ENCODE peak calls at places on chromosomes 7 and 10, in nine cellular contexts. H, K, W, I, C, S, P, Z and O are unnamed samples.

GRCh38 chr10:114458955-114459354 is 54.7 kb upstream of the AFAP1L2 start:
- DNase-seq in H (peak; percentile 8), K (peak; percentile 68), W (peak; percentile 51), I (peak; percentile 39), C (no peak), S (no peak), P (peak; percentile 65), Z (peak; percentile 68), O (peak; percentile 8)

GRCh38 chr10:3951993-3952392 is 167.0 kb upstream of the KLF6 start:
- DNase-seq in H (no peak), K (no peak), W (no peak), I (no peak), C (no peak), S (no peak), P (no peak), Z (peak; percentile 39), O (no peak)

GRCh38 chr7:120856621-120857352 is 1.2 kb downstream of the TSPAN12 start:
- DNase-seq in H (peak; percentile 24), K (peak; percentile 66), W (peak; percentile 49), I (no peak), C (no peak), S (peak; percentile 72), P (peak; percentile 48), Z (peak; percentile 37), O (peak; percentile 18)

GRCh38 chr7:39515556-39516228 is 50.5 kb upstream of the YAE1 start:
- DNase-seq in H (no peak), K (no peak), W (no peak), I (no peak), C (no peak), S (no peak), P (no peak), Z (no peak), O (no peak)

GRCh38 chr7:86950360-86950759 is 109.1 kb downstream of the ELAPOR2 start:
- DNase-seq in H (no peak), K (no peak), W (no peak), I (no peak), C (no peak), S (peak; percentile 8), P (peak; percentile 34), Z (no peak), O (no peak)

GRCh38 chr10:69810998-69811397 is 9.3 kb downstream of the COL13A1 start:
- DNase-seq in H (no peak), K (no peak), W (no peak), I (no peak), C (no peak), S (no peak), P (no peak), Z (no peak), O (no peak)

GRCh38 chr10:103493362-103493871 is at the start of gene NEURL1:
- DNase-seq in H (no peak), K (no peak), W (peak; percentile 33), I (no peak), C (no peak), S (peak; percentile 79), P (no peak), Z (no peak), O (no peak)

GRCh38 chr7:78510580-78511188 is 712.1 kb downstream of the PHTF2 start:
- DNase-seq in H (peak; percentile 27), K (no peak), W (peak; percentile 4), I (peak; percentile 41), C (no peak), S (no peak), P (no peak), Z (peak; percentile 55), O (peak; percentile 23)

GRCh38 chr7:150398108-150398964 is 19.2 kb downstream of the ZNF775 start:
- DNase-seq in H (no peak), K (peak; percentile 60), W (no peak), I (no peak), C (no peak), S (no peak), P (no peak), Z (no peak), O (no peak)

GRCh38 chr7:106050002-106050742 is 61.9 kb downstream of the SYPL1 start:
- DNase-seq in H (peak; percentile 6), K (peak; percentile 79), W (no peak), I (no peak), C (no peak), S (no peak), P (no peak), Z (no peak), O (peak; percentile 79)

GRCh38 chr10:23344251-23344841 is at the start of gene C10orf67:
- DNase-seq in H (peak; percentile 39), K (no peak), W (peak; percentile 35), I (peak; percentile 17), C (peak; percentile 37), S (peak; percentile 79), P (peak; percentile 59), Z (no peak), O (no peak)

GRCh38 chr10:104351067-104351681 is 2.5 kb upstream of the CFAP58 start:
- DNase-seq in H (no peak), K (no peak), W (no peak), I (no peak), C (no peak), S (no peak), P (no peak), Z (no peak), O (no peak)

DNA sequence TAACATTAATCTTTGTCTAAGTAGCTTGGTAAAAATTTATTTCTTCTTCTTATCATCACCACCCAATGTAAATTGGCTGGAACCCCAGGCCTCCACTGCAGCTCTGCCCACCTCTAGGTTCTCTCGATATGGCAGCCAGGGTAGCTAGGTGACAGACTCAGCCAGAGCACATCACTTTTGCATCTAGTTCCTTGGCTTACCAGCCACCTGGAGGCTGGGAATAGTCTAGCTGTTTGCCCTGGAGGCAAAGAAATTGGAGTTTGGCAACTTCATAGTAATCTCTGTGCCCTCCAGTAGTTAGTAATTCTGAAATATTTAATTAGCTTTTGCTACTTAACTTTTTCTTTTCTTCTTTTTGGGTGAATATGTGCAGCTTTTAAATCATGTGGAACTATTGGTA is 9.4 kb downstream of the IFRD1 start:
- DNase-seq in H (no peak), K (no peak), W (no peak), I (no peak), C (no peak), S (no peak), P (no peak), Z (no peak), O (no peak)
- H3K36me3 ChIP-seq in H (peaks cover 69% of the 10 kb centered on the region), K (peaks cover 90% of the 10 kb centered on the region), W (no peaks in the 10 kb centered on the region), I (peaks cover 88% of the 10 kb centered on the region), C (peaks cover 79% of the 10 kb centered on the region), S (peaks cover 12% of the 10 kb centered on the region), P (peaks cover 90% of the 10 kb centered on the region), Z (peaks cover 35% of the 10 kb centered on the region), O (peaks cover 16% of the 10 kb centered on the region)

GRCh38 chr10:21401196-21401595 is 124.3 kb downstream of the SKIDA1 start:
- DNase-seq in H (peak; percentile 9), K (no peak), W (no peak), I (no peak), C (no peak), S (no peak), P (no peak), Z (no peak), O (no peak)

GRCh38 chr10:21403256-21404015 is 122.0 kb downstream of the SKIDA1 start:
- DNase-seq in H (no peak), K (no peak), W (no peak), I (no peak), C (no peak), S (no peak), P (no peak), Z (no peak), O (no peak)

GRCh38 chr10:21405981-21406380 is 119.5 kb downstream of the SKIDA1 start:
- DNase-seq in H (no peak), K (no peak), W (no peak), I (no peak), C (no peak), S (no peak), P (no peak), Z (no peak), O (no peak)

GRCh38 chr10:21402606-21403083 is 122.8 kb downstream of the SKIDA1 start:
- DNase-seq in H (peak; percentile 41), K (no peak), W (no peak), I (no peak), C (no peak), S (no peak), P (no peak), Z (no peak), O (no peak)

DNA sequence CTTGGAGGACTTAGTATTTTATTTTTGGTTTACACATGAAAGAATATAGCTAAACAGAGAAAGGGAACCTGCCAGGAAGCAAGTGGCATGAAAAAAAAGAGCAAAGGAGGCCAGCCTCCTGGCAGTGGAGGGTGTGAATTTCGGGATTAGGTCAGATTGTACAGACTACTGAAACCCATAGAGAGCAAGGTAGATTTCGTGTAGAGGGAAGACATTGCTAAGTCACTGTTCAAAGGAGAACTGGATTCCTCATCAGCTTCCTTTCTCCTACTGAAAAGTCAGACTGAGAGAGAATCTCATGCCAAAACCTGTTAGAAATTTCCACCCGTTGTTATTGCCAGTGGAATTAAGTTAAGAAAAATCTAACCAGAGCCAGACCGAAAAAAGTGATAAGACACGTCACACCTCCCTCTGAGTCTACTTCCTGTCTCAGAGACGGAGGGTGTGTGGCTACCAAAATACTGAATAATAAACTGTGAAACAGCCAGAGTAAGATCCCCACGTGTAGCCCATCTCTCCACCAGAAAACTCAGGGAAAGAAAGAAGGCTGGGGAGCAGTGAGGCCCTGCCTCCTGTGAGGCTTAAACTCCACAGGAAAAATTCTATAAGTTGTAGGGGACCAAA is 118.8 kb downstream of the SKIDA1 start:
- DNase-seq in H (peak; percentile 70), K (no peak), W (no peak), I (no peak), C (no peak), S (no peak), P (no peak), Z (no peak), O (no peak)
- H3K36me3 ChIP-seq in H (no peaks in the 10 kb centered on the region), K (no peaks in the 10 kb centered on the region), W (no peaks in the 10 kb centered on the region), I (no peaks in the 10 kb centered on the region), C (no peaks in the 10 kb centered on the region), S (no peaks in the 10 kb centered on the region), P (no peaks in the 10 kb centered on the region), Z (no peaks in the 10 kb centered on the region), O (no peaks in the 10 kb centered on the region)

GRCh38 chr7:16698200-16698910 is 52.4 kb downstream of the BZW2 start:
- DNase-seq in H (no peak), K (no peak), W (no peak), I (no peak), C (no peak), S (no peak), P (no peak), Z (no peak), O (no peak)

GRCh38 chr7:16697507-16698199 is 51.7 kb downstream of the BZW2 start:
- DNase-seq in H (peak; percentile 43), K (no peak), W (no peak), I (no peak), C (no peak), S (no peak), P (no peak), Z (no peak), O (no peak)

DNA sequence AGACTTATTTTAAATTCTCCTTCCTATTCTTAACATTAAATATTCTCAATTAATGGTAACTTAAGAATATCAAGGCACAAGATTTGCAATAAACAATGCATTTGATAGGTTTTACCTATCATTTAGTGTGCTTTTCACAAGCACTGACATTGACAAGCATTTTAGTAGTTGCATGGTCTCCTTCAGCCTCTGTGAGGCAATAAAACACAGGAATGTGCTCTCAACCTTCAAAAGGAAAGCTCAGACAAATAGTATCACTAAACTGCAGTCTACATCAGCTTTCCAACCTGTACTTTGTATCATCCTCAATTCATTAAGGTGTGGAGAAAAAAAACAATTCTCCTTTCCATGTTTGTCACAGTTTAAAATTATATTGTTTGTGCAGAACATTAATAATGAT is 51.1 kb upstream of the TSPAN13 start:
- DNase-seq in H (no peak), K (no peak), W (no peak), I (no peak), C (no peak), S (no peak), P (no peak), Z (no peak), O (peak; percentile 5)
- H3K36me3 ChIP-seq in H (peaks cover 37% of the 10 kb centered on the region), K (peaks cover 68% of the 10 kb centered on the region), W (no peaks in the 10 kb centered on the region), I (peaks cover 66% of the 10 kb centered on the region), C (peaks cover 47% of the 10 kb centered on the region), S (no peaks in the 10 kb centered on the region), P (peaks cover 65% of the 10 kb centered on the region), Z (peaks cover 4% of the 10 kb centered on the region), O (peaks cover 10% of the 10 kb centered on the region)

GRCh38 chr10:67789769-67790168 is 48.2 kb downstream of the DNAJC12 start:
- DNase-seq in H (no peak), K (no peak), W (no peak), I (no peak), C (no peak), S (no peak), P (no peak), Z (no peak), O (no peak)
- H3K36me3 ChIP-seq in H (no peaks in the 10 kb centered on the region), K (no peaks in the 10 kb centered on the region), W (no peaks in the 10 kb centered on the region), I (no peaks in the 10 kb centered on the region), C (no peaks in the 10 kb centered on the region), S (no peaks in the 10 kb centered on the region), P (no peaks in the 10 kb centered on the region), Z (no peaks in the 10 kb centered on the region), O (no peaks in the 10 kb centered on the region)